ENCODE peak calls at places on chromosomes 6 and 20, in four cellular contexts. A, F, D and S are unnamed samples.
A peak's percentile ranks its signal among the peaks of the same experiment; 100 is the strongest.

GRCh38 chr6:18183736-18184135 is 28.5 kb downstream of the KDM1B start:
- DNase-seq in A (no peak), F (no peak), D (no peak), S (no peak)

GRCh38 chr6:13863699-13864155 is 49.4 kb upstream of the MCUR1 start:
- DNase-seq in A (peak; percentile 57), F (peak; percentile 25), D (no peak), S (no peak)

GRCh38 chr6:127716425-127716930 is 139.5 kb downstream of the C6orf58 start:
- DNase-seq in A (no peak), F (no peak), D (no peak), S (no peak)

GRCh38 chr20:23152308-23152892 is 66.3 kb upstream of the CD93 start:
- DNase-seq in A (peak; percentile 93), F (peak; percentile 90), D (no peak), S (no peak)

GRCh38 chr6:3337521-3338350 is 79.0 kb downstream of the PSMG4 start:
- DNase-seq in A (peak; percentile 86), F (peak; percentile 58), D (no peak), S (no peak)

GRCh38 chr20:50336631-50337030 is 146.0 kb downstream of the CEBPB start:
- DNase-seq in A (no peak), F (no peak), D (no peak), S (no peak)

GRCh38 chr6:32427934-32428474 is 11.7 kb upstream of the HLA-DRA start:
- DNase-seq in A (no peak), F (no peak), D (no peak), S (no peak)

GRCh38 chr6:169292340-169293124 is 38.9 kb upstream of the THBS2 start:
- DNase-seq in A (peak; percentile 19), F (peak; percentile 99), D (no peak), S (no peak)

GRCh38 chr20:25865715-25866656 is 169.3 kb upstream of the ZNF337 start:
- DNase-seq in A (peak; percentile 46), F (peak; percentile 73), D (no peak), S (peak; percentile 83)

GRCh38 chr20:25863536-25864325 is 167.1 kb upstream of the ZNF337 start:
- DNase-seq in A (no peak), F (peak; percentile 45), D (no peak), S (no peak)

GRCh38 chr20:25864326-25864970 is 167.8 kb upstream of the ZNF337 start:
- DNase-seq in A (no peak), F (no peak), D (no peak), S (no peak)

GRCh38 chr20:25864986-25865714 is 168.5 kb upstream of the ZNF337 start:
- DNase-seq in A (no peak), F (no peak), D (no peak), S (no peak)

GRCh38 chr20:25867776-25868649 is 171.4 kb upstream of the ZNF337 start:
- DNase-seq in A (no peak), F (no peak), D (no peak), S (peak; percentile 88)
- TF ChIP-seq ATF3 in A (no peak), F (no peak), D (no peak), S (no peak)

DNA sequence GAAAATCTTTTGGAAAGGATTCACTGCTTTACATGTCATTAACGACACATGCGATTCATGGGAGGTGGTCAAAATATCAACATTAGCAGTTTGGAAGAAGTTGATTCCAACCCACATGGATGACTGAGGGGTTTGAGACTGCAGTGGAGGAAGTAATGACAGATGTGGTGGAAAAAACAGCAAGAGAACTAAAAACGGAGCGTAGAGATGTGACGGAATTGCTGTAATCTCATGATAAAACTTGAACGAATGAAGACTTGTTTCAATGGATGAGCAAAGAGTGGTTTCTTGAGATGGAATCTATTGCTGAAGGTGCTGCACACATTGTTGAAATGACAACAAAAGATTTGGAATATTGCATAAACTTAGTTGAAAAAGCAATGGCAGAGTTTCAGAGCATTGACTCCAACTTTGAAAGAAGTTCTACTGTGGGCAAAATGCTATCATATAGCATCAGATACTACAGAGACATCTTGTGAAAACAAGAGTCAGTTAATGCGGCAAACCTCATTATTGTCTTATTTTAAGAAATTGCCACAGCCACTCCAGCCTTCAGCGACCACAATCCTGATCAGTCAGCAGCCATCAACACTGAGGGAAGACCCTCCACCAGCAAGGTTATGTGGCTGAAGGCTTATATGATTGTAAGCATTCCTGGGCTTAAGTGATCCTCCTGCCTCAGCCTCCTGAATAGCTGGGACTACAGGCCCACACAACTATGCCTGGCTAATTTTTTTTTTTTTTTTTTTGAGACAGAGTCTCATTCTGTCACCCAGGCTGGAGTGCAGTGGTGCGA is 19.2 kb downstream of the SRSF3 start:
- DNase-seq in A (no peak), F (no peak), D (no peak), S (no peak)
- TF ChIP-seq ESRRA in A (no peak), F (no peak), D (no peak), S (no peak)

DNA sequence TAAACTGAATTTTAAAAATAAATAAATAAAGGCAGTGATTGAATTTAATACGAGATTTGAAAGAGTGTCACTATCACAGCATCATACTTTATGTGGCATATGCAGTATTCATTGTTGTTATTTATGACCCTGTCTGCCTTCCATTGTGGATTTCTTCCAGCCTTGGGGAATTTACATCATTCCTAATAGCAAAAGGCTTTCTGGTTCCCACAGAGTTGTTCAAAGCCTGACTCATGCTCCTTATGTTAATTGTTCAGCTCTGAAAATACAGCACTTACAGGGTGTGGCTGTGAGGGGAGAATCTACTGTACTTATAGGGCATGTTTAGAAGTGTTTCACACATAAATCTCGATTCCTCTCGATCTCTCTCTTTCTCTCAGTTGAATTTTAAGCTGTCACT is 54.4 kb downstream of the JAG1 start:
- DNase-seq in A (no peak), F (no peak), D (no peak), S (no peak)
- TF ChIP-seq ATF3 in A (no peak), F (no peak), D (no peak), S (no peak)

GRCh38 chr6:68778356-68779020 is 143.4 kb downstream of the ADGRB3 start:
- DNase-seq in A (peak; percentile 76), F (peak; percentile 11), D (no peak), S (peak; percentile 43)
- TF ChIP-seq ESRRA in A (no peak), F (no peak), D (no peak), S (no peak)

GRCh38 chr6:52409499-52409898 is 10.6 kb upstream of the EFHC1 start:
- DNase-seq in A (no peak), F (no peak), D (no peak), S (no peak)
- TF ChIP-seq ATF3 in A (no peak), F (no peak), D (no peak), S (no peak)

GRCh38 chr20:63572788-63573738 is 976 bp downstream of the HELZ2 start:
- DNase-seq in A (no peak), F (peak; percentile 65), D (no peak), S (peak; percentile 38)
- TF ChIP-seq ESRRA in A (no peak), F (no peak), D (no peak), S (no peak)

DNA sequence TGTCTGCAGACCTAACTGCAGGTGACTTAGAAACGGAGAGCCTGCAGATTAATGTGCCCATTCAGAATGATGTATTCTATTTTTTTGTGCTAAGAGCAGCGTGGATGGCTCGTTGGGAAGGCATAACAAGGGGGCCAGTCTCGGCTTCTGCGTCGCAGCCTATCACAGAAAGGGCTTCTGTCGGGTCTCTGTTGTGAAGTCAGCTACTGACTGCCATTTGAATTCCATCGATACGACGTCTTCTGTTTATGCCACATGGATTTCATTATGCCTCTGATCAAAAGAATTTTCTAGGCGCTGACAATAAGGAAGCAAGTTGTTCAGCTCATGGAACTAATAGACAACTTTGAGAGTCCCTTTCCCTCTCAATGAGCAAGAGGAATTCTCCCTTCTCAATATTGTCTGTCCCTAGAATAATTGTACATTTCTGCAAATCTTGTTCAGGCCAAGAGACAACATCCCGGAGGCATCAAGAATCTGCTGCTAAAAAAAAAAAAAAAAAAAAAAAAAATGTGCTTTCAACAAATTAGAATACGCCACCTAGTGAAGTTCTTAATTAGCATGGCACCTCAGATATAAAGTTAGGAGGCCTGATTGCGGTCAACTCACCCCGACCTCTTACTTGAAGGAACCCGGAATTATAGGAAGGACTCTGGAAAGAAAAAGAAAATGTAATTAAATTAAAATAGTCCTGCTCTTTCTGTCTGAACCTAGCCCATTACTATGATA is 223.9 kb downstream of the TSHZ2 start:
- DNase-seq in A (no peak), F (no peak), D (no peak), S (no peak)
- TF ChIP-seq ATF3 in A (no peak), F (no peak), D (no peak), S (no peak)

DNA sequence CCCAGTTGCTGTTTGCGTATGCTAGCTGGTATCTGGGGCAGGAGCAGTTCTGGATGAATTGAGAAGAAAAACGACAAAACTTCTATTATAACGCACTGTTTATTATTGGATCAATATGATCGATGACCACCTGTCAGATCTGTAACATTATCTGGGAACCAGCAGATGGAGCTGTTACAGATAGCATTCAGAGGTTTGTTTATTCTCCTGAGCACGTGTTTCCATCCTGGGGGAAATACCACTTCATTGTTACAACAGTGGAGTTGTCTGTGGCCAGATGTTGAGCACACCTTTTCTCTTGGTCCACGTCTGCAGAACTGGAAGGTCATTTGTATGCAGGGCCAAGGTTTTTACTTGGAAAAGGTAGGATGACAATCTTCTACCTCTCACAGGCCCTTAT is 16.0 kb upstream of the NKX2-2 start:
- DNase-seq in A (no peak), F (peak; percentile 66), D (no peak), S (no peak)
- TF ChIP-seq ESRRA in A (no peak), F (no peak), D (no peak), S (no peak)